ENCODE peak calls at places on chromosome 20, in four cellular contexts. I is HepG2, N is K562, R is A549. Y is an unnamed sample.

GRCh38 chr20:48181536-48181935 is 396.3 kb upstream of the SULF2 start:
- DNase-seq in I (no peak), N (peak), R (no peak), Y (no peak)

GRCh38 chr20:19868383-19868782 is 110.3 kb downstream of the RIN2 start:
- DNase-seq in I (no peak), N (no peak), R (no peak), Y (no peak)

GRCh38 chr20:19492937-19493336 is 265.1 kb upstream of the RIN2 start:
- DNase-seq in I (no peak), N (no peak), R (no peak), Y (peak)

GRCh38 chr20:3890410-3890751 is 1.2 kb downstream of the PANK2 start:
- DNase-seq in I (peak), N (no peak), R (no peak), Y (no peak)

GRCh38 chr20:9068232-9068781 is 580 bp upstream of the PLCB4 start:
- DNase-seq in I (no peak), N (no peak), R (peak), Y (peak)

GRCh38 chr20:24906806-24907205 is 42.3 kb upstream of the CST7 start:
- DNase-seq in I (no peak), N (no peak), R (no peak), Y (no peak)

GRCh38 chr20:10924628-10925266 is 250.9 kb upstream of the JAG1 start:
- DNase-seq in I (no peak), N (no peak), R (peak), Y (no peak)

GRCh38 chr20:20064303-20064702 is 12.0 kb downstream of the CFAP61 start:
- DNase-seq in I (peak), N (no peak), R (no peak), Y (no peak)

GRCh38 chr20:59385461-59385860 is 85.0 kb downstream of the EDN3 start:
- DNase-seq in I (no peak), N (no peak), R (peak), Y (peak)

GRCh38 chr20:63472159-63472811 is at the start of gene KCNQ2:
- DNase-seq in I (no peak), N (peak), R (no peak), Y (peak)

GRCh38 chr20:57594092-57594911 is 25.9 kb downstream of the ZBP1 start:
- DNase-seq in I (peak), N (peak), R (peak), Y (peak)

GRCh38 chr20:4272225-4272624 is 256.9 kb upstream of the RNF24 start:
- DNase-seq in I (no peak), N (no peak), R (no peak), Y (no peak)

GRCh38 chr20:49133571-49133970 is 54.6 kb downstream of the STAU1 start:
- DNase-seq in I (no peak), N (no peak), R (no peak), Y (no peak)

GRCh38 chr20:48674461-48674860 is 153.3 kb downstream of the PREX1 start:
- DNase-seq in I (no peak), N (no peak), R (no peak), Y (no peak)

GRCh38 chr20:2873747-2874041 is 413 bp downstream of the PTPRA start:
- DNase-seq in I (peak), N (peak), R (no peak), Y (peak)

GRCh38 chr20:2872304-2873009 is 824 bp upstream of the PTPRA start:
- DNase-seq in I (peak), N (peak), R (peak), Y (peak)

GRCh38 chr20:2875690-2876203 is 2.5 kb downstream of the PTPRA start:
- DNase-seq in I (no peak), N (no peak), R (no peak), Y (no peak)

GRCh38 chr20:2873010-2873746 is at the start of gene PTPRA:
- DNase-seq in I (peak), N (peak), R (peak), Y (peak)

GRCh38 chr20:2874456-2874855 is 1.2 kb downstream of the PTPRA start:
- DNase-seq in I (no peak), N (no peak), R (no peak), Y (no peak)
- TF ChIP-seq NR3C1 in I (no peak), N (no peak), R (no peak), Y (no peak)

GRCh38 chr20:31406115-31406514 is at the start of gene DEFB121:
- DNase-seq in I (no peak), N (no peak), R (no peak), Y (no peak)
- TF ChIP-seq HMGXB4 in I (no peak), N (no peak), R (no peak), Y (no peak)

GRCh38 chr20:50804453-50805348 is 9.8 kb downstream of the BCAS4 start:
- DNase-seq in I (no peak), N (no peak), R (no peak), Y (no peak)
- TF ChIP-seq NR3C1 in I (no peak), N (no peak), R (no peak), Y (no peak)

DNA sequence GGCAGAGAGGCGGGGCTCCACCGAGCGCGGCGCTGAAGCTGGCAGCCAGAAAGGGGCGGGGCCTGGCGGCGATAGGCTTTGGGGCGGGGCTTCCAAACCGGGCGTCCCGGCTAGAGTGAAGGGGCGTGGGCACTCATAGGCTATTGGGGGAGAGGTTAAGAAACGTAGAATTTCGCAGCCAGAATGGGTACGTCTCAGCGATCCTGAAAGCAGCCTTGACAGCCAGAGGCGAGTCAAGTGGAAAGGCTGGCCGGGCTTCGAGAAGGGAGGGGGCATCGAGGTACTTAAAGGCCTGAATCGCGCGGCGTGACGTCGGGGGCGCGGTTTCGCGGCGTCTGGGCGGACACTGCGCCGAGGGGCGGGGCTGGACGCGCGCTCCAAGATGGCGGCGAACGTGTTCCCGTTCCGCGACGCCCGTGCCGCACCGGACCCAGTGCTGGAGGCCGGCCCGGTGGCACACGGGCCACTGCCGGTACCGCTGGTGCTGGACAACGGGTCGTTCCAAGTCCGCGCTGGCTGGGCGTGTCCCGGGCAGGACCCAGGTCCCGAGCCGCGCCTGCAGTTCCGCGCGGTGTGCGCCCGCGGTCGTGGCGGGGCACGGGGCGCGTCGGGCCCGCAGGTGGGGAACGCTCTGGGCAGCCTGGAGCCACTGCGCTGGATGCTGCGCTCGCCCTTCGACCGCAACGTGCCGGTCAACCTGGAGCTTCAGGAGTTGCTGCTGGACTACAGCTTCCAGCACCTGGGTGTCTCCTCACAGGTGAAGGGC is at the start of gene ACTR5:
- DNase-seq in I (peak), N (peak), R (peak), Y (peak)
- TF ChIP-seq HMGXB4 in I (peak), N (no peak), R (no peak), Y (peak)

DNA sequence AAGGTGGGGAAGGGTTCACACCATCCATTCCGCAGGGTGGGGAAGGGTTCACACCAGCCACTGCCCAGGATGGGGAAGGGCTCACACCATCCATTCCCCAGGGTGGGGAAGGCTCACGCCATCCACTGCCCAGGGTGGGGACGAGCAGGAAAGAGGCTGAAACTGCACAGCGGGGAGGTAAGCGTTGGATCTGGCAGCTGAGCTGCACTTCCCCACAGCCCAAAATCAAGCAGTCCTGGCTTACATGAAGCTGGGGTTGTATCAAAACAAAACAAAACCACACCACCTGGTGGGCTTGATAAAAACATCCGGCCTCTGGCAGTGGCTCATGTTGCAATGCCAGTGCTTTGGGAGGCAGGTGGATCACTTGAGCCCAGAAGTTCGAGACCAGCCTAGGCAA is 268.5 kb downstream of the TAF4 start:
- DNase-seq in I (no peak), N (no peak), R (no peak), Y (peak)
- TF ChIP-seq NR3C1 in I (no peak), N (no peak), R (no peak), Y (no peak)

DNA sequence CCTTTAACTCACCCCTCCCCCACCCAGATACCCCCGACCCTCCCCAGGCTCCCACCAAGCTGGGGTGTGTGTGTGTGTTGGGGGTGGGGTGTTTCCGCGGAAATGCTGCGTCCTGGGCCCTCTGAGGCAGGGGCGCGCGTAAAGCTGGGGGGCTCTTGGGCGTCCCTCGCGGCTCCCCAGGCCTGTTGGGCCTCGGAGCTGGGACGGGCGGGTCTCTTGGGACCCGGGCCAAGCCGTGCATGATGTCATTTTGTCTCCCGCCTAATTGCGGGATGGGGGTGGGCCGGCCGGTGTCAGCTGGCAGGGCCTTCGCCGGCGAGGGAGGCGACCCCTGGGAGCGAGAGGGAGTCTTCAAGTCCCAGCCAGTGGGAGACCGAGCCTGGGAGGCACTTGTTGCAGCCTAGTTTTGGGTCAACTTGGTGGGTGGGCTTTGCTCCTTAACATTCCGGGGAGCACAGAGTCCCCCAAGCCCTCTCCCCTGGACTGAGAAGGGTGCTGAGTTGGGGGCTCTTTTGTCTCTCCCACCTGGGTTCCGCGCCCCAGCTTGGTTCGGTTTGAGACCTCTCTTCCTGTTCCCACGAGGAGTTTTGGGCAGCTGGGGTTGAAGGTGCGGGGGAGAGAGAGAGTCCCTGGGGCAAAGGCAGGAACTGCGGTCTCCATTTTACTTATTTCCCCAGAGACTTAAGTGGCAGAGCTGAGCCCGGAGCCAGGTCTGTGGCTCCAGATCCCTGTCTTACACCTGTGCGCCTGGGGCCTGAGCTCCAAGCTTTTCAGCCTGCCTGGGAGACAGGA is 623 bp downstream of the MYBL2 start:
- DNase-seq in I (no peak), N (peak), R (peak), Y (peak)
- TF ChIP-seq HMGXB4 in I (no peak), N (no peak), R (no peak), Y (no peak)

Y was measured in WTC11.